ENCODE peak calls at places on chromosomes 7 and 10, in five cellular contexts. J is H54, O is AG09319, V is astrocyte, M is COR-L47. U is an unnamed sample.

GRCh38 chr7:28845106-28845505 is 113.0 kb downstream of the TRIL start:
- DNase-seq in J (no peak), V (no peak), O (no peak), M (no peak), U (no peak)

GRCh38 chr10:66176772-66177171 is 749.1 kb upstream of the LRRTM3 start:
- DNase-seq in O (no peak), J (no peak), V (no peak), M (no peak), U (no peak)

GRCh38 chr7:54991341-54991740 is 27.5 kb upstream of the EGFR start:
- DNase-seq in M (no peak), V (no peak), J (no peak), O (no peak), U (no peak)

GRCh38 chr7:29042893-29043292 is 84.8 kb upstream of the TRIL start:
- DNase-seq in J (no peak), M (no peak), V (peak; percentile 8), O (no peak), U (no peak)

GRCh38 chr7:36048141-36048901 is 104.7 kb upstream of the EEPD1 start:
- DNase-seq in O (peak; percentile 89), V (peak; percentile 90), J (no peak), M (no peak), U (peak; percentile 51)

GRCh38 chr7:132742152-132742551 is 165.9 kb upstream of the PLXNA4 start:
- DNase-seq in O (peak; percentile 15), V (peak; percentile 98), M (no peak), J (no peak), U (no peak)

GRCh38 chr10:11505636-11506035 is 105.8 kb downstream of the USP6NL start:
- DNase-seq in O (no peak), M (no peak), J (no peak), V (no peak), U (no peak)

GRCh38 chr10:117734626-117735405 is 192.3 kb downstream of the EMX2 start:
- DNase-seq in M (no peak), J (no peak), V (no peak), O (no peak), U (no peak)

GRCh38 chr7:4837814-4838625 is 23.8 kb downstream of the PAPOLB start:
- DNase-seq in M (peak; percentile 48), J (no peak), V (no peak), O (no peak), U (no peak)

GRCh38 chr7:149500201-149500600 is 2.6 kb upstream of the ZNF746 start:
- DNase-seq in M (no peak), O (no peak), J (no peak), V (no peak), U (no peak)

GRCh38 chr10:58817499-58817898 is 304.8 kb downstream of the BICC1 start:
- DNase-seq in V (no peak), O (no peak), J (no peak), M (no peak), U (no peak)

GRCh38 chr7:48165157-48165556 is 6.1 kb upstream of the ABCA13 start:
- DNase-seq in O (no peak), V (no peak), M (no peak), J (no peak), U (no peak)

GRCh38 chr10:47029181-47029971 is 118.1 kb downstream of the PTPN20 start:
- DNase-seq in O (no peak), J (no peak), V (no peak), M (no peak), U (no peak)

GRCh38 chr10:62814901-62815372 is 1.2 kb downstream of the EGR2 start:
- DNase-seq in M (no peak), V (peak; percentile 11), J (no peak), O (no peak), U (no peak)

GRCh38 chr10:27744478-27745379 is 890 bp downstream of the MKX start:
- DNase-seq in O (peak; percentile 28), J (peak; percentile 34), M (no peak), V (peak; percentile 26), U (peak; percentile 17)

GRCh38 chr7:2522780-2523433 is 3.3 kb downstream of the LFNG start:
- DNase-seq in V (peak; percentile 82), M (peak; percentile 45), O (no peak), J (peak; percentile 97), U (no peak)

GRCh38 chr10:49601857-49602256 is 8.3 kb upstream of the SLC18A3 start:
- DNase-seq in M (no peak), O (no peak), V (no peak), J (peak; percentile 45), U (no peak)

GRCh38 chr10:1712944-1713671 is 24.2 kb downstream of the ADARB2 start:
- DNase-seq in M (no peak), V (no peak), O (no peak), J (no peak), U (no peak)

GRCh38 chr7:147547252-147547897 is 1043.2 kb upstream of the C7orf33 start:
- DNase-seq in M (peak; percentile 6), O (no peak), V (no peak), J (peak; percentile 6), U (no peak)

GRCh38 chr10:117241541-117242462 is 888 bp downstream of the SLC18A2 start:
- DNase-seq in O (no peak), M (no peak), J (no peak), V (no peak), U (no peak)

GRCh38 chr10:6208781-6209235 is 6.1 kb downstream of the PFKFB3 start:
- DNase-seq in O (no peak), M (no peak), V (no peak), J (no peak), U (no peak)

GRCh38 chr7:11810043-11810625 is 21.9 kb downstream of the THSD7A start:
- DNase-seq in M (no peak), O (no peak), J (no peak), V (no peak), U (no peak)

GRCh38 chr10:6778992-6779701 is 199.1 kb upstream of the PRKCQ start:
- DNase-seq in J (peak; percentile 47), V (peak; percentile 97), M (no peak), O (peak; percentile 61), U (peak; percentile 31)

GRCh38 chr10:123141791-123142700 is 5.9 kb upstream of the HMX2 start:
- DNase-seq in M (no peak), O (no peak), V (no peak), J (no peak), U (no peak)

GRCh38 chr7:157136372-157136771 is 2.4 kb upstream of the UBE3C start:
- DNase-seq in O (peak; percentile 14), V (peak; percentile 78), J (peak; percentile 61), M (no peak), U (no peak)

GRCh38 chr7:123210986-123211385 is 11.2 kb upstream of the SLC13A1 start:
- DNase-seq in M (no peak), V (no peak), J (no peak), O (no peak), U (no peak)

GRCh38 chr7:80134105-80134535 is 511 bp upstream of the GNAI1 start:
- DNase-seq in J (no peak), V (peak; percentile 67), O (no peak), M (no peak), U (no peak)

GRCh38 chr7:156907656-156908055 is 14.7 kb upstream of the LMBR1 start:
- DNase-seq in M (no peak), V (no peak), J (no peak), O (peak; percentile 75), U (no peak)

GRCh38 chr10:65142641-65143435 is 1621.6 kb downstream of the REEP3 start:
- DNase-seq in M (no peak), O (no peak), J (no peak), V (no peak), U (no peak)

GRCh38 chr10:12484945-12485805 is 135.8 kb downstream of the CAMK1D start:
- DNase-seq in V (no peak), O (no peak), M (no peak), J (no peak), U (no peak)

GRCh38 chr7:149776305-149776704 is 2.9 kb upstream of the ZNF467 start:
- DNase-seq in V (no peak), O (no peak), J (peak; percentile 49), M (no peak), U (no peak)

GRCh38 chr7:6268023-6268908 is 4.2 kb downstream of the CYTH3 start:
- DNase-seq in O (no peak), J (no peak), M (no peak), V (no peak), U (no peak)

GRCh38 chr7:153567426-153567825 is 484.8 kb upstream of the DPP6 start:
- DNase-seq in V (no peak), M (no peak), O (no peak), J (no peak), U (peak; percentile 78)

GRCh38 chr10:85145966-85146365 is 817.6 kb downstream of the CCSER2 start:
- DNase-seq in M (no peak), J (no peak), O (no peak), V (no peak), U (no peak)

GRCh38 chr7:143359769-143360168 is 2.7 kb downstream of the FAM131B start:
- DNase-seq in O (no peak), V (no peak), J (no peak), M (no peak), U (no peak)